ENCODE peak calls at places on chromosomes 1 and 21, in nine cellular contexts. N is head of caudate nucleus; M is NCI-H1092 treated with DMSO at 0.1 percent for 48 hours; T is activated CD4-positive, alpha-beta T cell treated with anti-CD3 and anti-CD28 coated beads, Interleukin-2, amount 50 U/mL, for 4 hours; Q is kidney epithelial cell; G is cardiac fibroblast; R is fibroblast of mammary gland; K is SIG-M5; H is lower lobe of right lung. W is an unnamed sample.

GRCh38 chr1:194056169-194056568 is 869.8 kb upstream of the B3GALT2 start:
- DNase-seq in N (no peak), M (no peak), T (no peak), Q (no peak), G (peak; percentile 40), R (no peak), K (no peak), H (no peak), W (no peak)

GRCh38 chr1:29254346-29254745 is 18.0 kb downstream of the PTPRU start:
- DNase-seq in N (peak; percentile 17), M (no peak), T (no peak), Q (no peak), G (no peak), R (no peak), K (no peak), H (no peak), W (no peak)

GRCh38 chr21:15506086-15506485 is 223.7 kb upstream of the USP25 start:
- DNase-seq in N (no peak), M (no peak), T (no peak), Q (no peak), G (no peak), R (no peak), K (no peak), H (no peak), W (no peak)

GRCh38 chr1:208189716-208190115 is 54.5 kb downstream of the PLXNA2 start:
- DNase-seq in N (no peak), M (no peak), T (no peak), Q (no peak), G (no peak), R (no peak), K (no peak), H (no peak), W (no peak)

GRCh38 chr1:227888404-227889046 is 59.2 kb downstream of the WNT9A start:
- DNase-seq in N (no peak), M (no peak), T (no peak), Q (no peak), G (no peak), R (no peak), K (no peak), H (peak; percentile 51), W (no peak)

GRCh38 chr1:226046240-226046639 is 16.3 kb upstream of the H3-3A start:
- DNase-seq in N (no peak), M (no peak), T (no peak), Q (peak; percentile 35), G (peak; percentile 35), R (peak; percentile 85), K (no peak), H (no peak), W (no peak)

GRCh38 chr1:226066415-226067077 is 4.0 kb downstream of the H3-3A start:
- DNase-seq in N (no peak), M (no peak), T (no peak), Q (no peak), G (peak; percentile 27), R (peak; percentile 33), K (no peak), H (no peak), W (no peak)

GRCh38 chr1:22291494-22291893 is 148.6 kb upstream of the WNT4 start:
- DNase-seq in N (no peak), M (no peak), T (no peak), Q (no peak), G (no peak), R (no peak), K (no peak), H (no peak), W (no peak)